ENCODE peak calls at places on chromosomes 3 and 15, in four cellular contexts. S is IMR-90, P is H9, L is H1. Y is an unnamed sample.

GRCh38 chr3:41598804-41599481 is 363.0 kb downstream of the ULK4 start:
- DNase-seq in L (no peak), P (no peak), S (peak), Y (no peak)

GRCh38 chr3:149406244-149406752 is 28.8 kb upstream of the TM4SF1 start:
- DNase-seq in L (no peak), S (no peak), P (no peak), Y (no peak)

GRCh38 chr15:94535298-94536048 is 304.1 kb downstream of the MCTP2 start:
- DNase-seq in S (no peak), L (no peak), P (no peak), Y (peak)

GRCh38 chr3:123543950-123544349 is 40.9 kb downstream of the HACD2 start:
- DNase-seq in S (no peak), L (no peak), P (no peak), Y (no peak)

GRCh38 chr3:73577704-73578103 is 47.0 kb downstream of the PDZRN3 start:
- DNase-seq in S (no peak), P (no peak), L (no peak), Y (no peak)

GRCh38 chr3:186171528-186171927 is 62.6 kb upstream of the ETV5 start:
- DNase-seq in P (no peak), L (no peak), S (no peak), Y (no peak)

GRCh38 chr3:65449841-65450416 is 588.8 kb downstream of the MAGI1 start:
- DNase-seq in S (no peak), L (no peak), P (no peak), Y (peak)

GRCh38 chr3:146326875-146327543 is 76.1 kb upstream of the PLSCR4 start:
- DNase-seq in P (no peak), S (peak), L (no peak), Y (peak)

GRCh38 chr3:52568066-52568465 is 31.7 kb downstream of the UQCC5 start:
- DNase-seq in S (no peak), L (no peak), P (no peak), Y (no peak)

GRCh38 chr15:37133619-37134018 is 33.3 kb upstream of the MEIS2 start:
- DNase-seq in L (no peak), P (no peak), S (peak), Y (no peak)

DNA sequence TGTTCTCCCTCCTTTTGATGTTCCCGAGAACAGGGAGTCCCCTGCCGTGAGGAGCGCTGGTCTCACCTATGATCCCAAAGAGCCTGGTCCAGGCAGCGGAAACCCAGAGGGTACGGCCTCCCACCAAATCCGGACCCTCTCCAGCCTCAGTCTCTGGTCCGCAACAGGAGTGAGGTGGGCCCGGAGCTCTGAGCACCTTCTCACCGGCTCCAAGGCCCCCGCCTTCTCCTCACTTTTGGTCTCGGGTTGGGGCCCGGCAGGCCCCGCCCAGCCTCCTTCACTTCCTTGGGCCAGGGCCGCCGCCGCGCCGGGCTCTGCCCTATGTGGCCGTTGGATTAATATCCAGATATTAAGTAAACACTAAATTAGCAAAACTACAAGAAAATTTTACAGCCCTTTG is 5.7 kb upstream of the SKOR1 start:
- DNase-seq in L (no peak), S (no peak), P (no peak), Y (no peak)
- H3K23ac ChIP-seq in L (no peak), S (no peak), P (no peak), Y (no peak)

GRCh38 chr3:129246636-129247035 is 2.8 kb upstream of the COPG1 start:
- DNase-seq in P (no peak), S (no peak), L (no peak), Y (no peak)

GRCh38 chr3:129252748-129253147 is 3.3 kb downstream of the COPG1 start:
- DNase-seq in L (no peak), P (no peak), S (no peak), Y (no peak)

GRCh38 chr3:129249284-129250065 is at the start of gene COPG1:
- DNase-seq in L (peak), P (peak), S (peak), Y (peak)

GRCh38 chr3:129245141-129245540 is 4.3 kb upstream of the COPG1 start:
- DNase-seq in P (no peak), S (no peak), L (no peak), Y (no peak)

DNA sequence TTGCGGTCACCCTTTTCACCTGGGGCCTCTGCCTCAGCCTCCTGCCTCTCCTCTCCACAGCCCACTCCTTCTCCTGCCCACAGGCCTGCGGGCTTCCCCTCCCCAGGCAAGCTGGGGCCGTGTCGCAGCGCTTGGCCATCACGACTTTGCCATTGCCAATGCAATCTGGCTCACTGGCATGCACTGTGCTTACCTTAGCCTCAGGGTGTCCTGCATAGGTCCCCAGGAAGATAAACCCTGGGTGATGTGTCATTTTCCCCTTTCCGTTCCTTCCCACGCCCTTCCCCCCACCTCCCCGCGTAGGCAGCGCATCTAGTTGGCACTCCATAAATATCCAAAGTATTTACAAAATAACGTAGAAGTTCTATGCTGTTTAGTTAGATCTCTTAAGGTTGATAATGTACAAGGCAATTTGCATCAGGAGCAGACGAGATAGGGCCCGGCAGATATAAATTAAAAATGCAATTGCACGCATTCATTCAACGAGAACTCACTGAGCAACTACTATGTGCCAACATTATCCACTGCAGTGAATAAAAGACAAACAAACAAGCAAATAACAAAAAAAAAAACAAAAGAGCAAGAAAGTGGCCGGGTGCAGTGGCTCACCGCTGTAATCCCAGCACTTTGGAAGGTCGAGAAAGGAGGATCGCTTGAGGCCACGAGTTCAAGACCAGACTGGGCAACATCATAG is 973 bp upstream of the COPG1 start:
- DNase-seq in L (no peak), P (no peak), S (no peak), Y (no peak)
- H3K18ac ChIP-seq in L (no peak), P (no peak), S (no peak), Y (no peak)

GRCh38 chr3:189942948-189943347 is 177.7 kb downstream of the P3H2 start:
- DNase-seq in P (no peak), L (no peak), S (no peak), Y (no peak)

GRCh38 chr3:189945935-189946709 is 174.6 kb downstream of the P3H2 start:
- DNase-seq in L (no peak), S (no peak), P (no peak), Y (no peak)

GRCh38 chr3:189947068-189947467 is 173.6 kb downstream of the P3H2 start:
- DNase-seq in S (no peak), P (no peak), L (no peak), Y (no peak)

GRCh38 chr3:189941679-189942078 is 179.0 kb downstream of the P3H2 start:
- DNase-seq in P (no peak), S (peak), L (no peak), Y (no peak)

GRCh38 chr3:189944285-189945145 is 176.2 kb downstream of the P3H2 start:
- DNase-seq in P (no peak), L (no peak), S (no peak), Y (no peak)
- H4K5ac ChIP-seq in P (no peak), L (no peak), S (no peak), Y (no peak)

GRCh38 chr3:48086736-48087470 is 70.7 kb upstream of the MAP4 start:
- DNase-seq in S (peak), P (no peak), L (no peak), Y (no peak)

GRCh38 chr3:48088749-48089466 is 72.7 kb upstream of the MAP4 start:
- DNase-seq in P (peak), S (peak), L (peak), Y (peak)

GRCh38 chr3:48084929-48085328 is 68.7 kb upstream of the MAP4 start:
- DNase-seq in S (no peak), L (no peak), P (no peak), Y (no peak)

GRCh38 chr3:48090166-48090939 is 74.1 kb upstream of the MAP4 start:
- DNase-seq in S (no peak), P (no peak), L (no peak), Y (peak)

DNA sequence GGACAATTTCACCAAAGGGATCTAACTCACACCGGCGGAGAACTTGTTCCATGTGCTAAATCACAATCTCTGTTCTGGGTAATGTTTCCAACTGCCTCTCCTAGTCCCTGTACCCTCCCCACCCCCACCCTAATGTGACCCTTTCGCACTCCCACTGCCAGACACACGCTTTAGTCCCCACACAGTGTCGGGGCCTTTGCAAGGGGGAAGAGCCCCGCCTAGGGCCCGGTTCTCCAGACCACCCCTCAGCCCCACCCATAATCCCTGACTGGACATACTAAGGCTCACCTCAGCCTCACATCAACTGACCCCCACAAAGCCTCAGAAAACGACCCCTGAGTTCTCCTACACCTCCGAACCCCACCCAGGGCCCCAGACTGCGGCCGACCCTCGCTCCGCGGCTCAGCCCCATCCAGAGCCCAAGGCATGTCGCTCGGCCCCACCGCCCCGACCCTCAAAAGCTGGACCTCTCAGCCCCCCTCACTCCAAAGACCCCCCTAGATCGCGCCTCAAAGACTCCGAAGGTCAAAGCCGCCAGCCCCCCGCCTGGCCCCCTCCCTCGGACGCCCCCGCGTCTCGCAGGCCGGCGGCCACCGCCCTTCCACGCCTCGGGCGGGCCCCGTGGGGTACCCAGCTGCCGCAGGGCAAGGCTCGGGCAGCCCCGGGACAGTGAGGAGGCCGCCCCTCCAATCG is 72.0 kb upstream of the MAP4 start:
- DNase-seq in S (no peak), P (peak), L (peak), Y (peak)
- H3K23ac ChIP-seq in S (peak), P (no peak), L (no peak), Y (peak)